ENCODE peak calls at places on chromosomes 3 and 15, in five cellular contexts. G is stimulated activated CD4-positive, alpha-beta T cell treated with anti-CD3 and anti-CD28 coated beads, Interleukin-12 subunit alpha, Interleukin-12 subunit beta, amount 100 ng/mL, for 4 hours; K is stimulated activated effector memory CD8-positive, alpha-beta T cell treated with anti-CD3 and anti-CD28 coated beads, Interleukin-12 subunit alpha, Interleukin-12 subunit beta, amount 100 ng/mL, for 72 hours; Z is BJ; R is WTC11. I is an unnamed sample.

GRCh38 chr3:153628591-153628990 is 466.6 kb downstream of the RAP2B start:
- DNase-seq in G (no peak), K (no peak), Z (peak; percentile 7), R (no peak), I (no peak)

GRCh38 chr15:88440021-88440420 is 27.2 kb downstream of the MRPL46 start:
- DNase-seq in G (no peak), K (no peak), Z (no peak), R (no peak), I (peak; percentile 50)

GRCh38 chr3:194275721-194276120 is 75.4 kb downstream of the CPN2 start:
- DNase-seq in G (no peak), K (no peak), Z (no peak), R (peak; percentile 6), I (no peak)

GRCh38 chr15:77546050-77546501 is 86.6 kb downstream of the LINGO1 start:
- DNase-seq in G (no peak), K (no peak), Z (no peak), R (no peak), I (peak; percentile 81)

GRCh38 chr3:156902916-156903315 is 76.8 kb downstream of the LEKR1 start:
- DNase-seq in G (no peak), K (no peak), Z (no peak), R (no peak), I (peak; percentile 12)

GRCh38 chr3:24365168-24365567 is 129.5 kb downstream of the THRB start:
- DNase-seq in G (no peak), K (no peak), Z (peak; percentile 64), R (no peak), I (peak; percentile 89)

GRCh38 chr3:182908471-182908870 is 71.9 kb downstream of the DCUN1D1 start:
- DNase-seq in G (no peak), K (no peak), Z (no peak), R (no peak), I (peak; percentile 40)

GRCh38 chr3:148036331-148036881 is 627.2 kb downstream of the ZIC1 start:
- DNase-seq in G (no peak), K (no peak), Z (no peak), R (no peak), I (peak; percentile 65)

GRCh38 chr3:106265704-106266103 is 396.9 kb upstream of the CBLB start:
- DNase-seq in G (no peak), K (no peak), Z (no peak), R (no peak), I (no peak)

GRCh38 chr15:85694086-85694485 is 100.6 kb downstream of the KLHL25 start:
- DNase-seq in G (no peak), K (no peak), Z (no peak), R (no peak), I (no peak)

GRCh38 chr3:61807865-61808276 is 246.5 kb downstream of the PTPRG start:
- DNase-seq in G (no peak), K (no peak), Z (peak; percentile 24), R (no peak), I (peak; percentile 67)

GRCh38 chr3:29153811-29154210 is 127.1 kb upstream of the RBMS3 start:
- DNase-seq in G (no peak), K (no peak), Z (no peak), R (no peak), I (no peak)

GRCh38 chr3:166447513-166447912 is 610.3 kb upstream of the BCHE start:
- DNase-seq in G (no peak), K (no peak), Z (no peak), R (no peak), I (no peak)

GRCh38 chr15:82106671-82107070 is 60.9 kb upstream of the MEX3B start:
- DNase-seq in G (no peak), K (no peak), Z (no peak), R (no peak), I (no peak)

GRCh38 chr3:45123030-45123429 is 23.1 kb downstream of the CDCP1 start:
- DNase-seq in G (no peak), K (no peak), Z (peak; percentile 89), R (no peak), I (peak; percentile 92)

GRCh38 chr15:65509321-65509720 is 8.2 kb downstream of the DPP8 start:
- DNase-seq in G (no peak), K (no peak), Z (no peak), R (no peak), I (no peak)